ENCODE peak calls at places on chromosome 3, in seven cellular contexts. K, S, M, X, U, D and E are unnamed samples.

GRCh38 chr3:88149146-88149515 is 628 bp upstream of the C3orf38 start:
- DNase-seq in U (no peak), M (no peak), S (peak; percentile 13), K (no peak), D (no peak), X (no peak), E (peak; percentile 44)

GRCh38 chr3:38468811-38469210 is 15.1 kb downstream of the ACVR2B start:
- DNase-seq in M (no peak), D (no peak), U (no peak), K (no peak), X (no peak), S (no peak), E (no peak)

GRCh38 chr3:158920375-158920774 is 118.5 kb downstream of the MFSD1 start:
- DNase-seq in D (no peak), X (no peak), S (no peak), M (no peak), K (no peak), U (no peak), E (no peak)

GRCh38 chr3:39051649-39052557 is at the start of the genes SCN11A and WDR48:
- DNase-seq in S (peak; percentile 85), U (peak; percentile 95), D (peak; percentile 94), M (peak; percentile 91), X (peak; percentile 97), K (peak; percentile 92), E (peak; percentile 93)

GRCh38 chr3:158091526-158091925 is 14.7 kb downstream of the SHOX2 start:
- DNase-seq in K (no peak), M (no peak), U (no peak), S (no peak), D (peak; percentile 56), X (no peak), E (no peak)

GRCh38 chr3:185176756-185177359 is 24.0 kb upstream of the C3orf70 start:
- DNase-seq in M (no peak), X (no peak), S (peak; percentile 38), U (peak; percentile 54), D (peak; percentile 62), K (peak; percentile 16), E (no peak)

GRCh38 chr3:30625541-30626438 is 19.4 kb downstream of the TGFBR2 start:
- DNase-seq in M (no peak), K (no peak), S (peak; percentile 64), D (peak; percentile 73), U (no peak), X (no peak), E (no peak)

GRCh38 chr3:107986505-107986904 is 104.3 kb downstream of the CD47 start:
- DNase-seq in D (peak; percentile 73), X (no peak), M (no peak), U (no peak), S (no peak), K (no peak), E (no peak)

GRCh38 chr3:194330160-194330559 is 21.0 kb downstream of the CPN2 start:
- DNase-seq in S (no peak), M (no peak), U (no peak), D (no peak), K (no peak), X (no peak), E (no peak)

GRCh38 chr3:12198301-12198700 is 39.6 kb upstream of the TIMP4 start:
- DNase-seq in U (no peak), M (no peak), S (peak; percentile 15), K (no peak), X (no peak), D (peak; percentile 81), E (no peak)

GRCh38 chr3:69776289-69776688 is 37.0 kb downstream of the MITF start:
- DNase-seq in D (no peak), U (no peak), X (no peak), M (no peak), K (no peak), S (no peak), E (no peak)

GRCh38 chr3:4476507-4476906 is 9.4 kb upstream of the SUMF1 start:
- DNase-seq in M (no peak), X (no peak), D (peak; percentile 36), U (no peak), S (no peak), K (no peak), E (no peak)

GRCh38 chr3:4471907-4472306 is 4.8 kb upstream of the SUMF1 start:
- DNase-seq in U (no peak), X (no peak), M (no peak), S (no peak), D (no peak), K (no peak), E (no peak)

GRCh38 chr3:4472766-4473165 is 5.7 kb upstream of the SUMF1 start:
- DNase-seq in U (no peak), K (no peak), S (no peak), X (no peak), M (no peak), D (no peak), E (no peak)

GRCh38 chr3:4474683-4475490 is 7.8 kb upstream of the SUMF1 start:
- DNase-seq in K (no peak), D (peak; percentile 93), X (peak; percentile 55), M (no peak), U (no peak), S (no peak), E (peak; percentile 94)

GRCh38 chr3:4472312-4472711 is 5.2 kb upstream of the SUMF1 start:
- DNase-seq in M (no peak), S (no peak), D (no peak), K (no peak), U (no peak), X (no peak), E (no peak)
- TF ChIP-seq CTCF in M (no peak), S (no peak), D (no peak), K (no peak), U (no peak), X (no peak), E (no peak)

GRCh38 chr3:9715764-9716437 is 12.3 kb downstream of the CPNE9 start:
- DNase-seq in M (peak; percentile 22), S (peak; percentile 80), X (peak; percentile 74), D (peak; percentile 93), K (peak; percentile 88), U (no peak), E (peak; percentile 86)
- TF ChIP-seq CTCF in M (no peak), S (peak; percentile 91), X (peak; percentile 67), D (peak; percentile 99), K (peak; percentile 92), U (peak; percentile 99), E (peak; percentile 88)

GRCh38 chr3:172666873-172667694 is 43.8 kb downstream of the NCEH1 start:
- DNase-seq in M (peak; percentile 74), D (peak; percentile 96), X (no peak), U (peak; percentile 90), K (peak; percentile 65), S (peak; percentile 73), E (peak; percentile 77)

DNA sequence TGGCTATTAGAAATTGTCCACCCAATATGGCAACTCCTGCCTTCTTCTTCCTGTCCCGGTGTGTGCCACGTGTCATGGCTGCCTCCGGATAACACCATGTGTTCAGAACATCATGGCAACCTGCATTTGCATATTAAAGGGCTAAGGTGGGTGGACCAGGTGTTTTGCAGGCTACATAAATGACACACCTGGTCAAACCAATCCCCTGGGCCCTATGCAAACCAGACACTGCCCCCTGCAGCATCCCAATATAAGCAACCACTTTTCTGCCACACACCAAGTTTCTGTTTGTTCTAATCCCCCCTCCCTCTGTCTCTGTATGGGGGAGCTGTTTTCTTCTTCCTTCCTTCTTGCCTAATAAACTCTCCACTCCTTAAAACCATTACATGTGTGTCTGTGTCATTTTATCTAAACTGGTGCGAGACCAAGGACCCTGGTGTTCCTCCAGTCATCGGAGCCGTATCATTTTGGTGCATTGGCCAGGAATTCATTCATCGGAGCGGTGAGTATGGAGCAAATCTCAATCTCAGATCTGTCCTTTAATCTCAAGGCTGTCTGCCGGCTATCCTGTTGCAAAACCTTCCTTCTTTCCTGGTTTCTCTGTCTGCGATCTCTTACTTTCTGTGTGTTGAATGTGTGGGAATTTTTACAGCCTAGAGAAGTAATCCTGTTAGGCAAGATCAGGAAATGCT is 44.5 kb downstream of the NCEH1 start:
- DNase-seq in U (no peak), X (no peak), D (peak; percentile 80), K (no peak), M (no peak), S (no peak), E (no peak)
- TF ChIP-seq CTCF in U (peak; percentile 51), X (no peak), D (peak; percentile 56), K (no peak), M (no peak), S (no peak), E (no peak)

GRCh38 chr3:43583481-43583880 is 38.3 kb downstream of the ANO10 start:
- DNase-seq in D (no peak), S (no peak), U (no peak), X (no peak), K (no peak), M (no peak), E (no peak)
- TF ChIP-seq CTCF in D (no peak), S (no peak), U (no peak), X (no peak), K (no peak), M (no peak), E (no peak)

GRCh38 chr3:102091358-102091757 is 242.0 kb downstream of the NFKBIZ start:
- DNase-seq in X (no peak), K (no peak), D (no peak), M (no peak), S (no peak), U (no peak), E (no peak)
- TF ChIP-seq CTCF in X (no peak), K (no peak), D (no peak), M (no peak), S (no peak), U (no peak), E (no peak)

GRCh38 chr3:138328341-138328740 is 1.3 kb downstream of the NME9 start:
- DNase-seq in S (no peak), M (no peak), D (peak; percentile 47), X (no peak), U (peak; percentile 34), K (no peak), E (no peak)

GRCh38 chr3:138331143-138331894 is 1.7 kb upstream of the NME9 start:
- DNase-seq in M (no peak), X (no peak), D (peak; percentile 34), S (no peak), U (no peak), K (no peak), E (no peak)

GRCh38 chr3:138329984-138330293 is 288 bp upstream of the NME9 start:
- DNase-seq in X (no peak), K (no peak), U (no peak), M (no peak), D (no peak), S (no peak), E (no peak)

GRCh38 chr3:138327831-138328230 is 1.8 kb downstream of the NME9 start:
- DNase-seq in D (peak; percentile 32), M (no peak), U (no peak), S (peak; percentile 69), X (no peak), K (no peak), E (no peak)

GRCh38 chr3:138329127-138329983 is at the start of gene NME9:
- DNase-seq in M (peak; percentile 96), K (peak; percentile 82), S (peak; percentile 80), U (peak; percentile 98), D (peak; percentile 86), X (peak; percentile 94), E (peak; percentile 61)
- TF ChIP-seq CTCF in M (peak; percentile 67), K (peak; percentile 58), S (peak; percentile 85), U (peak; percentile 77), D (peak; percentile 78), X (peak; percentile 62), E (peak; percentile 33)

DNA sequence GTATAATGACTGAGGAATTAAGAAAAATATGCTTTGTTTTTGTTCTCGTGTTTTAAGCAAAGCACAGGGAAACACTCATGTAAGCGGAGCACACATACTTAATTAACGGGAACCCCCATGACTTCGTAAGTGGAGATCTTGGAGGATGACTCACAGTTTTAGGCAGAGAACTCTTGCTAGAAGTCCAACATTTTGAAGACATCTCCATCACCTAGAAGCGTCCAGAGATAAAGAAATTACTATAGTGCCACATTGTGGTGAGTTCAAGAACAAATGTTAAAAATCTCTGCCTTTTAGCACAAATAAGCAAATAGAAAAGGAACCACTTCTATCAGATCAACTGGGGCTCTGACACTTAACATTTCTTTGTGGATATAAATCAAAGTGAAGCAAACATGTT is 194.1 kb upstream of the ARHGEF26 start:
- DNase-seq in D (peak; percentile 85), M (no peak), X (no peak), K (no peak), S (peak; percentile 10), U (no peak), E (no peak)
- TF ChIP-seq CTCF in D (peak; percentile 33), M (no peak), X (peak; percentile 18), K (no peak), S (no peak), U (peak; percentile 33), E (no peak)